ENCODE peak calls at places on chromosomes 4 and X, in four cellular contexts. H, X, I and P are unnamed samples.

GRCh38 chrX:56069299-56069941 is 162.7 kb upstream of the KLF8 start:
- DNase-seq in X (no peak), I (no peak), H (no peak), P (no peak)

GRCh38 chr4:98939892-98940298 is 11.0 kb upstream of the EIF4E start:
- DNase-seq in H (peak; percentile 37), X (no peak), I (peak; percentile 42), P (peak; percentile 65)

GRCh38 chr4:159014896-159015295 is 88.0 kb upstream of the RAPGEF2 start:
- DNase-seq in I (no peak), X (no peak), H (no peak), P (no peak)

GRCh38 chrX:68440940-68441339 is 7.6 kb upstream of the OPHN1 start:
- DNase-seq in I (peak; percentile 42), H (no peak), X (no peak), P (no peak)

GRCh38 chr4:99886146-99886545 is 8.1 kb downstream of the LAMTOR3 start:
- DNase-seq in H (no peak), I (no peak), X (no peak), P (no peak)

GRCh38 chr4:72567821-72568620 is 1.0 kb downstream of the ADAMTS3 start:
- DNase-seq in I (peak; percentile 69), X (peak; percentile 82), H (peak; percentile 72), P (peak; percentile 77)

GRCh38 chr4:185656467-185656890 is 121.2 kb upstream of the PDLIM3 start:
- DNase-seq in I (no peak), X (peak; percentile 38), H (no peak), P (no peak)

GRCh38 chrX:10988653-10989052 is 122.5 kb upstream of the HCCS start:
- DNase-seq in H (no peak), I (no peak), X (no peak), P (no peak)

GRCh38 chrX:40176256-40176978 is 78.7 kb upstream of the BCOR start:
- DNase-seq in H (peak; percentile 81), X (no peak), I (peak; percentile 74), P (peak; percentile 52)

GRCh38 chrX:136190038-136190437 is 42.7 kb downstream of the FHL1 start:
- DNase-seq in H (no peak), X (no peak), I (no peak), P (no peak)

GRCh38 chrX:119734897-119735339 is 23.5 kb upstream of the SOWAHD start:
- DNase-seq in H (no peak), X (no peak), I (peak; percentile 35), P (no peak)

DNA sequence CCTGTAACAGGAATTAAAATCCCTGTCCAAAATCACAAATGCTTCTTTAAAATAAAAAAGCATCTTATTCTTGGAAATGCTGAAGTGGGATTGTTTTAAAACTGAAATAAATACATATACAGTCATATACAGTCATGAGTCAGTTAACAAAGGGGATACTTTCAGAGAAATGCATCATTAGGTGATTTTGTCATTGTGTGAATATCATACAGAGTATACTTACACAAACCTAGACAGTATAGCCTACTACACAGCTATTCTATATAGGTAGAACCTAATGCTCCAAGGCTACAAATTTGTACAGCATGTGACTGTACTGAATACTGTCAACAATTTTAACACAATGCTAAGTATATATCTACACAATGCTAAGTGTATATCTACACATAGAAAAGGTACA is 104.3 kb downstream of the BRWD3 start:
- DNase-seq in X (no peak), I (no peak), H (no peak), P (no peak)
- TF ChIP-seq JUND in X (no peak), I (no peak), H (no peak), P (no peak)

GRCh38 chr4:174252412-174252811 is 31.1 kb downstream of the FBXO8 start:
- DNase-seq in H (no peak), I (no peak), X (no peak), P (no peak)

GRCh38 chr4:174245714-174246113 is 37.8 kb downstream of the FBXO8 start:
- DNase-seq in I (no peak), X (no peak), H (no peak), P (no peak)

GRCh38 chr4:174244441-174244840 is 39.0 kb downstream of the FBXO8 start:
- DNase-seq in X (no peak), I (no peak), H (no peak), P (no peak)

GRCh38 chr4:174248407-174248806 is 35.1 kb downstream of the FBXO8 start:
- DNase-seq in H (no peak), X (no peak), I (no peak), P (no peak)
- TF ChIP-seq JUND in H (no peak), X (no peak), I (no peak), P (no peak)

GRCh38 chr4:78552398-78553396 is 1.1 kb downstream of the ANXA3 start:
- DNase-seq in X (peak; percentile 73), H (no peak), I (no peak), P (no peak)
- TF ChIP-seq JUND in X (peak; percentile 95), H (no peak), I (peak; percentile 47), P (no peak)

GRCh38 chrX:133709486-133709885 is 275.9 kb downstream of the GPC3 start:
- DNase-seq in I (no peak), X (no peak), H (no peak), P (no peak)
- TF ChIP-seq JUND in I (no peak), X (no peak), H (no peak), P (no peak)

GRCh38 chr4:14701896-14702295 is 300.4 kb upstream of the CPEB2 start:
- DNase-seq in X (no peak), H (no peak), I (no peak), P (no peak)
- TF ChIP-seq JUND in X (no peak), H (no peak), I (no peak), P (no peak)

DNA sequence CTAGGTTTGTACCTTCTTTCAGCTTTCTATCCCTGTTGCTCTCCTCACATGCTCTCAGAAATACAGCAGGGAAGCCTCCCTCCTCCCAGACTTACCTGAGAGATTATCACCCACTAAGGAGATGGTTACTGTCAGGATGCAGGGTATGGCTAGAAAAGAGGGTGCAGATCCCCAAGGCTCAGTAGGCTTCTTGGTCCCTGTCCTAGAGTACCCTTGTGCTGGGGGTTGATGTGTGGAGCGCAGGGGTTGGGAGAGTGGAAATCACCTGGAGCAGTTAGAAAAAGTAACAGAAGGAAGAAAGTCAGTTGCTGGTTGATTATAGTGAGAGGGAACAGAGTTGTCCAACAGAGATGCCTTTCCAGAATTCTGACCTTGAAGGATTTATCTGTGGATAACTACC is 80.2 kb downstream of the CNGA2 start:
- DNase-seq in X (no peak), I (no peak), H (no peak), P (no peak)
- TF ChIP-seq JUND in X (no peak), I (no peak), H (no peak), P (no peak)

GRCh38 chrX:118637997-118638396 is 89.4 kb upstream of the IL13RA1 start:
- DNase-seq in I (no peak), X (no peak), H (no peak), P (no peak)
- TF ChIP-seq JUND in I (no peak), X (no peak), H (no peak), P (no peak)

DNA sequence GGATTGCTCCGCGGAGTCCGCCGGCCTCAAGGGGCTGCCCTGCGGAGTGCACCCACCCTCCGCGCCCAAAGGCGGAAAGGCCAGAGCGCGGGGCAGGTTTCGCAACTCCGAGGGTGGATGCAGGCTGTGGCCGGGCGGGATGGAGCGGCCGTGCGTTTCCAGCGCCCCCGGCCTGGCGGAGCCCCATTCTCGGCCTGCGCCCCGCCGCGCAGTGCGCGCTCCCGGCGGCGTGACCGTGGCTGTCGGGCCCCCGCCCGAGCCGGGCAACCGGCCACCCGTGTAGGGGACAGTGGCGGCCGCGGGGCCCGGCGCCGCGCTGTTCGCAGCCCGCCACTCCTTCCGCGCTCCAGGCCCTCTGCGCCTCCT is 331 bp downstream of the SETD7 start:
- DNase-seq in X (no peak), H (no peak), I (peak; percentile 73), P (no peak)
- TF ChIP-seq JUND in X (no peak), H (no peak), I (no peak), P (no peak)

GRCh38 chr4:18440527-18441215 is 419.1 kb upstream of the LCORL start:
- DNase-seq in H (no peak), I (no peak), X (no peak), P (no peak)
- TF ChIP-seq JUND in H (no peak), I (no peak), X (no peak), P (no peak)